ENCODE peak calls at places on chromosome 21, in six cellular contexts. O, U, H, M, S and V are unnamed samples.

GRCh38 chr21:20999567-21000169 is 1.5 kb downstream of the NCAM2 start:
- DNase-seq in S (peak; percentile 23), M (peak; percentile 65), U (peak; percentile 34), H (no peak), O (no peak), V (no peak)

GRCh38 chr21:21199342-21200102 is 201.3 kb downstream of the NCAM2 start:
- DNase-seq in M (no peak), U (no peak), S (no peak), H (no peak), O (no peak), V (no peak)

GRCh38 chr21:36260030-36260787 is 59.8 kb upstream of the MORC3 start:
- DNase-seq in H (peak; percentile 36), S (peak; percentile 83), U (peak; percentile 57), M (peak; percentile 52), O (peak; percentile 45), V (no peak)

GRCh38 chr21:46610018-46610701 is 5.3 kb upstream of the S100B start:
- DNase-seq in H (no peak), M (no peak), S (no peak), U (no peak), O (no peak), V (no peak)

GRCh38 chr21:24759348-24760118 is 847.7 kb downstream of the MRPL39 start:
- DNase-seq in H (no peak), M (no peak), O (no peak), U (no peak), S (no peak), V (no peak)

GRCh38 chr21:36743446-36743845 is 44.5 kb downstream of the SIM2 start:
- DNase-seq in M (no peak), O (no peak), H (no peak), S (no peak), U (no peak), V (no peak)

GRCh38 chr21:37341254-37341960 is 25.2 kb upstream of the DYRK1A start:
- DNase-seq in U (no peak), H (no peak), S (no peak), O (no peak), M (no peak), V (no peak)

GRCh38 chr21:35034203-35034926 is 14.7 kb downstream of the RUNX1 start:
- DNase-seq in U (no peak), O (no peak), M (no peak), S (no peak), H (no peak), V (no peak)

GRCh38 chr21:36431252-36431651 is 46.1 kb downstream of the CHAF1B start:
- DNase-seq in U (no peak), S (no peak), O (no peak), H (no peak), M (no peak), V (no peak)

GRCh38 chr21:34574581-34574980 is 40.3 kb downstream of the RCAN1 start:
- DNase-seq in M (no peak), U (no peak), H (no peak), O (no peak), S (no peak), V (no peak)

GRCh38 chr21:46461909-46462308 is 3.2 kb downstream of the DIP2A start:
- DNase-seq in M (no peak), H (no peak), O (no peak), S (no peak), U (no peak), V (no peak)

GRCh38 chr21:39314155-39315027 is 959 bp upstream of the BRWD1 start:
- DNase-seq in M (peak; percentile 74), H (no peak), S (peak; percentile 69), O (peak; percentile 33), U (peak; percentile 44), V (peak; percentile 65)

GRCh38 chr21:38766987-38767722 is 38.6 kb upstream of the ETS2 start:
- DNase-seq in U (no peak), O (no peak), M (no peak), S (peak; percentile 95), H (no peak), V (peak; percentile 68)

GRCh38 chr21:16455978-16456377 is 726.2 kb downstream of the USP25 start:
- DNase-seq in S (no peak), U (no peak), M (peak; percentile 25), H (no peak), O (no peak), V (no peak)

GRCh38 chr21:39040494-39041110 is 142.6 kb downstream of the PSMG1 start:
- DNase-seq in S (peak; percentile 19), O (no peak), M (no peak), H (no peak), U (no peak), V (no peak)

GRCh38 chr21:32702702-32703101 is 25.1 kb downstream of the SYNJ1 start:
- DNase-seq in O (no peak), H (peak; percentile 20), S (peak; percentile 38), U (no peak), M (no peak), V (no peak)

GRCh38 chr21:16633851-16634521 is 878.9 kb upstream of the CXADR start:
- DNase-seq in H (no peak), U (no peak), O (no peak), M (no peak), S (no peak), V (no peak)

DNA sequence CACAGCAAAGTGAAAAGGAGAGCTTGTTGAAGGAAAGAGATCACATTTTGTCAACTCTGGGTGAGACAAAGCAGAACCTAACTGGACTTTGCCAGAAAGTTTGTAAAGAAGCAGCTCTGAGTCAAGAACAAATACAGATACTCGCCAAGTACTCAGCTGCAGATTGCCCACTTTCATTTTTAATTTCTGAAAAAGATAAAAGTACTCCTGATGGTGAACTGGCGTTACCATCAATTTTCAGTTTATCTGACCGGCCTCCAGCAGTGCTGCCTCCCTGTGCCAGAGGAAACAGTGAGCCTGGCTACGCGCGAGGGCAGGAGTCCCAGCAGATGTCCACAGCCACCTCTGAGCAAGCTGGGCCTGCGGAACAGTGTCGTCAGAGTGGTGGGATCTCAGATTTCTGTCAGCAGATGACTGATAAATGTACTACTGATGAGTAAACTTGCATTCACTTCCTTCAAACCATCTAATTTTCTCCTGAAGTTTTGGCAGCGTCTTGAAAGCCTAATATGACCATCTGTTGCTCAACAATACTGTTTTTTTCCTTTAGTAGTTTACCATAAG is 43.8 kb downstream of the BACH1 start:
- DNase-seq in M (no peak), U (peak; percentile 63), S (peak; percentile 10), H (peak; percentile 97), O (no peak), V (peak; percentile 62)
- H3K4me3 ChIP-seq in M (no peak overlapping the region), U (peak overlapping the region; percentile 14), S (no peak overlapping the region), H (peak overlapping the region; percentile 27), O (no peak overlapping the region), V (no peak overlapping the region)

GRCh38 chr21:45405819-45406762 is 1.1 kb downstream of the COL18A1 start:
- DNase-seq in H (no peak), S (no peak), M (peak; percentile 85), U (no peak), O (no peak), V (no peak)

GRCh38 chr21:45404726-45405270 is at the start of gene COL18A1:
- DNase-seq in S (no peak), H (no peak), U (peak; percentile 73), O (peak; percentile 40), M (peak; percentile 82), V (peak; percentile 57)

GRCh38 chr21:45406801-45407628 is 2.0 kb downstream of the COL18A1 start:
- DNase-seq in O (no peak), S (no peak), U (no peak), M (peak; percentile 62), H (no peak), V (no peak)

GRCh38 chr21:45403825-45404725 is 890 bp upstream of the COL18A1 start:
- DNase-seq in H (no peak), U (no peak), S (no peak), M (peak; percentile 48), O (no peak), V (peak; percentile 62)

DNA sequence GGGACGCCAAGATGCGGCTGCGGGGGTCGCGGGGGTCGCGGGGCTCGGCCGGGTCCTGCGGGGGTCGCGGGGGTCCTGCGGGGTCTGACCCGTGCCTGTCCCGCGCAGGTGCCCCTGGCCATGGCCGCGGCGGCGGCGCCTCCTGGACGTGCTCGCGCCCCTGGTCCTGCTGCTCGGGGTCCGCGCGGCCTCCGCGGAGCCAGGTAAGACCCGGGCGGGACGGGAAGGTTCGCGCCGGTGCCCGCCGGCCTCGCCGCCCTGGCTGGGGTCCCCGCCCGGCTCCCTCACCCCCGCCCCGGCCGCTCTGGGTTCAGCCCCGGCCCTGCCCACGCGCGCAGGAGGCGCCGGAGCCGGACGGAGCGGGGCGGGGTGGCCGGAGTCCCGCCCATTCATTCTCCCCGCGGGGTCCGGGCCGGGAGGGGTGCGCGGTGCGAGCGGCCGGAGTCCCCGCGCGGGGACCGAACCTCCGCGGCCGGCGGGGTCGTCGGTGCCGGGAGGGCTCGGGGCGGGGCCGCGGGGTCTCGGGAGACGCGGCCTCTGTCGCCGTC is 380 bp downstream of the COL18A1 start:
- DNase-seq in M (peak; percentile 42), H (no peak), O (no peak), U (peak; percentile 67), S (no peak), V (no peak)
- H3K4me3 ChIP-seq in M (peak overlapping the region; percentile 77), H (peak overlapping the region; percentile 62), O (peak overlapping the region; percentile 61), U (peak overlapping the region; percentile 71), S (no peak overlapping the region), V (peak overlapping the region; percentile 53)

GRCh38 chr21:15037095-15037730 is 27.6 kb downstream of the NRIP1 start:
- DNase-seq in M (no peak), O (no peak), U (no peak), S (no peak), H (no peak), V (no peak)

GRCh38 chr21:15031790-15032357 is 32.9 kb downstream of the NRIP1 start:
- DNase-seq in O (no peak), H (no peak), M (no peak), U (no peak), S (no peak), V (no peak)

GRCh38 chr21:15037894-15038293 is 26.9 kb downstream of the NRIP1 start:
- DNase-seq in M (no peak), H (no peak), O (no peak), U (no peak), S (no peak), V (no peak)

GRCh38 chr21:15036189-15036588 is 28.6 kb downstream of the NRIP1 start:
- DNase-seq in U (no peak), O (no peak), S (no peak), M (no peak), H (no peak), V (no peak)

DNA sequence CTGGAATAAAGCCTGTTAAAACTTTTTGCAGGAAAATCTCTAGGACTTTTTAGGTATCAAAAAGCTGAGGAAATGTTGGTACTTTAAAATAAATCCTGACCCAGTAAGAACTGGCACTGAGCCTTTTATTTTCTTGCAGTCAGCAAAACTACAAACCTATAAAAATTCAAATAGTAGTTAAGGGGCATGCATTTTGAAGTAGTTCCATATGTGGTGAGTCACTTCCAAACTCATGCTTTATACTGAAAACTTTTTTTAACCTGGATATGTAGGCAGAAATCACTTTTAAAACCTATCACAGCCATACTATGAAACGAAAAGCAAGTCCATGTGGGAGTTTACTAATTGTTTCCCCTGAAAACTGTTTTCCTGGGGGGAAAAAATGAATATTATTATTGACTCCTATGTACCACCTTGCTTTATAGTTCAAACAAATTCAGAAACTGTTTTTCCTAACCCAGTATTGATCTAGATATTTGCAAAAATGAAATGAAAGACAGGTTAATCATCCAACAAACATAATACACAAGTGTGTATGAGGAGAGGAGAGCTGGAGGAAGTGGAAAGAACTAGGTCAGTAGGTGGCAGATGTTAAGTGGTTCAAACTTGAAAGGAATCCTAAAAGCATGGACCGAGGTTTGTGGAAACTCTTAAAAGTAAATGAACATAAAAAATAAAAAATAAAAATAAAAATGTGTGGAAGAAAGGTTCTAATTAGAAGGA is 30.5 kb downstream of the NRIP1 start:
- DNase-seq in U (no peak), S (peak; percentile 5), M (peak; percentile 25), H (no peak), O (no peak), V (no peak)
- H3K4me3 ChIP-seq in U (no peak overlapping the region), S (no peak overlapping the region), M (no peak overlapping the region), H (no peak overlapping the region), O (no peak overlapping the region), V (no peak overlapping the region)

GRCh38 chr21:41289431-41289830 is 27.2 kb upstream of the FAM3B start:
- DNase-seq in O (no peak), M (no peak), U (no peak), S (no peak), H (no peak), V (no peak)
- H3K4me3 ChIP-seq in O (no peak overlapping the region), M (no peak overlapping the region), U (no peak overlapping the region), S (no peak overlapping the region), H (no peak overlapping the region), V (no peak overlapping the region)